ENCODE peak calls at places on chromosomes 13 and 19, in ten cellular contexts. One of them, this sample, is unnamed.

GRCh38 chr19:2561895-2562294 is 86.0 kb downstream of the GADD45B start:
- DNase-seq in PC-9: no peak
- DNase-seq in GM04504: no peak
- DNase-seq in putamen: no peak
- DNase-seq in colonic mucosa: no peak
- DNase-seq in fibroblast of mammary gland: no peak
- DNase-seq in mucosa of descending colon: no peak
- DNase-seq in effector memory CD4-positive, alpha-beta T cell: peak; percentile 31
- DNase-seq in NCI-H748 treated with DMSO at 0.1 percent for 48 hours: no peak
- DNase-seq in activated naive CD4-positive, alpha-beta T cell treated with anti-CD3 and anti-CD28 coated beads, Interleukin-2, amount 10 ng/mL, durations not matched to agents 7 days and 5 days: peak; percentile 88
- DNase-seq in this sample: no peak

GRCh38 chr13:90896022-90896421 is 451.5 kb upstream of the MIR17HG start:
- DNase-seq in putamen: no peak
- DNase-seq in GM04504: no peak
- DNase-seq in mucosa of descending colon: no peak
- DNase-seq in activated naive CD4-positive, alpha-beta T cell treated with anti-CD3 and anti-CD28 coated beads, Interleukin-2, amount 10 ng/mL, durations not matched to agents 7 days and 5 days: no peak
- DNase-seq in fibroblast of mammary gland: no peak
- DNase-seq in PC-9: no peak
- DNase-seq in NCI-H748 treated with DMSO at 0.1 percent for 48 hours: no peak
- DNase-seq in effector memory CD4-positive, alpha-beta T cell: no peak
- DNase-seq in colonic mucosa: no peak
- DNase-seq in this sample: no peak

GRCh38 chr19:14497347-14497921 is 1.5 kb upstream of the GIPC1 start:
- DNase-seq in GM04504: no peak
- DNase-seq in effector memory CD4-positive, alpha-beta T cell: no peak
- DNase-seq in activated naive CD4-positive, alpha-beta T cell treated with anti-CD3 and anti-CD28 coated beads, Interleukin-2, amount 10 ng/mL, durations not matched to agents 7 days and 5 days: no peak
- DNase-seq in putamen: peak; percentile 81
- DNase-seq in colonic mucosa: peak; percentile 83
- DNase-seq in fibroblast of mammary gland: no peak
- DNase-seq in mucosa of descending colon: peak; percentile 78
- DNase-seq in PC-9: peak; percentile 81
- DNase-seq in NCI-H748 treated with DMSO at 0.1 percent for 48 hours: no peak
- DNase-seq in this sample: no peak

GRCh38 chr13:99575376-99575775 is 74.1 kb downstream of the TM9SF2 start:
- DNase-seq in activated naive CD4-positive, alpha-beta T cell treated with anti-CD3 and anti-CD28 coated beads, Interleukin-2, amount 10 ng/mL, durations not matched to agents 7 days and 5 days: no peak
- DNase-seq in PC-9: no peak
- DNase-seq in fibroblast of mammary gland: no peak
- DNase-seq in GM04504: no peak
- DNase-seq in NCI-H748 treated with DMSO at 0.1 percent for 48 hours: no peak
- DNase-seq in colonic mucosa: no peak
- DNase-seq in putamen: no peak
- DNase-seq in effector memory CD4-positive, alpha-beta T cell: no peak
- DNase-seq in mucosa of descending colon: no peak
- DNase-seq in this sample: no peak

GRCh38 chr13:69657676-69658075 is 449.9 kb upstream of the ATXN8OS start:
- DNase-seq in mucosa of descending colon: no peak
- DNase-seq in colonic mucosa: no peak
- DNase-seq in putamen: no peak
- DNase-seq in GM04504: no peak
- DNase-seq in activated naive CD4-positive, alpha-beta T cell treated with anti-CD3 and anti-CD28 coated beads, Interleukin-2, amount 10 ng/mL, durations not matched to agents 7 days and 5 days: no peak
- DNase-seq in NCI-H748 treated with DMSO at 0.1 percent for 48 hours: no peak
- DNase-seq in PC-9: no peak
- DNase-seq in effector memory CD4-positive, alpha-beta T cell: no peak
- DNase-seq in fibroblast of mammary gland: no peak
- DNase-seq in this sample: no peak

GRCh38 chr19:2494447-2495129 is 18.7 kb downstream of the GADD45B start:
- DNase-seq in effector memory CD4-positive, alpha-beta T cell: peak; percentile 64
- DNase-seq in colonic mucosa: peak; percentile 76
- DNase-seq in GM04504: peak; percentile 64
- DNase-seq in putamen: no peak
- DNase-seq in activated naive CD4-positive, alpha-beta T cell treated with anti-CD3 and anti-CD28 coated beads, Interleukin-2, amount 10 ng/mL, durations not matched to agents 7 days and 5 days: peak; percentile 77
- DNase-seq in mucosa of descending colon: peak; percentile 83
- DNase-seq in fibroblast of mammary gland: peak; percentile 77
- DNase-seq in NCI-H748 treated with DMSO at 0.1 percent for 48 hours: no peak
- DNase-seq in PC-9: peak; percentile 50
- DNase-seq in this sample: peak; percentile 48

GRCh38 chr13:114203536-114203935 is 24.5 kb downstream of the CFAP97D2 start:
- DNase-seq in PC-9: no peak
- DNase-seq in mucosa of descending colon: no peak
- DNase-seq in effector memory CD4-positive, alpha-beta T cell: peak; percentile 11
- DNase-seq in putamen: no peak
- DNase-seq in NCI-H748 treated with DMSO at 0.1 percent for 48 hours: no peak
- DNase-seq in activated naive CD4-positive, alpha-beta T cell treated with anti-CD3 and anti-CD28 coated beads, Interleukin-2, amount 10 ng/mL, durations not matched to agents 7 days and 5 days: peak; percentile 36
- DNase-seq in colonic mucosa: no peak
- DNase-seq in fibroblast of mammary gland: no peak
- DNase-seq in GM04504: no peak
- DNase-seq in this sample: peak; percentile 36

GRCh38 chr13:94784066-94784465 is 71.7 kb upstream of the SOX21 start:
- DNase-seq in activated naive CD4-positive, alpha-beta T cell treated with anti-CD3 and anti-CD28 coated beads, Interleukin-2, amount 10 ng/mL, durations not matched to agents 7 days and 5 days: no peak
- DNase-seq in NCI-H748 treated with DMSO at 0.1 percent for 48 hours: no peak
- DNase-seq in colonic mucosa: no peak
- DNase-seq in mucosa of descending colon: no peak
- DNase-seq in GM04504: peak; percentile 0
- DNase-seq in putamen: no peak
- DNase-seq in fibroblast of mammary gland: peak; percentile 17
- DNase-seq in effector memory CD4-positive, alpha-beta T cell: no peak
- DNase-seq in PC-9: no peak
- DNase-seq in this sample: no peak

GRCh38 chr13:107901230-107901629 is 314.1 kb downstream of the LIG4 start:
- DNase-seq in colonic mucosa: no peak
- DNase-seq in GM04504: no peak
- DNase-seq in fibroblast of mammary gland: no peak
- DNase-seq in mucosa of descending colon: no peak
- DNase-seq in NCI-H748 treated with DMSO at 0.1 percent for 48 hours: no peak
- DNase-seq in effector memory CD4-positive, alpha-beta T cell: no peak
- DNase-seq in putamen: no peak
- DNase-seq in PC-9: no peak
- DNase-seq in activated naive CD4-positive, alpha-beta T cell treated with anti-CD3 and anti-CD28 coated beads, Interleukin-2, amount 10 ng/mL, durations not matched to agents 7 days and 5 days: no peak
- DNase-seq in this sample: no peak

GRCh38 chr13:25037057-25037813 is 58.7 kb upstream of the PABPC3 start:
- DNase-seq in mucosa of descending colon: no peak
- DNase-seq in putamen: peak; percentile 65
- DNase-seq in effector memory CD4-positive, alpha-beta T cell: peak; percentile 5
- DNase-seq in fibroblast of mammary gland: peak; percentile 67
- DNase-seq in PC-9: peak; percentile 38
- DNase-seq in activated naive CD4-positive, alpha-beta T cell treated with anti-CD3 and anti-CD28 coated beads, Interleukin-2, amount 10 ng/mL, durations not matched to agents 7 days and 5 days: peak; percentile 70
- DNase-seq in colonic mucosa: peak; percentile 40
- DNase-seq in NCI-H748 treated with DMSO at 0.1 percent for 48 hours: peak; percentile 75
- DNase-seq in GM04504: peak; percentile 25
- DNase-seq in this sample: peak; percentile 18

GRCh38 chr19:18861235-18861634 is 29.5 kb downstream of the UPF1 start:
- DNase-seq in fibroblast of mammary gland: no peak
- DNase-seq in GM04504: no peak
- DNase-seq in NCI-H748 treated with DMSO at 0.1 percent for 48 hours: no peak
- DNase-seq in PC-9: no peak
- DNase-seq in colonic mucosa: peak; percentile 15
- DNase-seq in effector memory CD4-positive, alpha-beta T cell: no peak
- DNase-seq in mucosa of descending colon: no peak
- DNase-seq in putamen: no peak
- DNase-seq in activated naive CD4-positive, alpha-beta T cell treated with anti-CD3 and anti-CD28 coated beads, Interleukin-2, amount 10 ng/mL, durations not matched to agents 7 days and 5 days: no peak
- DNase-seq in this sample: no peak

GRCh38 chr13:79989251-79989661 is 351.7 kb downstream of the SPRY2 start:
- DNase-seq in PC-9: peak; percentile 67
- DNase-seq in putamen: no peak
- DNase-seq in activated naive CD4-positive, alpha-beta T cell treated with anti-CD3 and anti-CD28 coated beads, Interleukin-2, amount 10 ng/mL, durations not matched to agents 7 days and 5 days: no peak
- DNase-seq in fibroblast of mammary gland: peak; percentile 39
- DNase-seq in effector memory CD4-positive, alpha-beta T cell: no peak
- DNase-seq in colonic mucosa: peak; percentile 59
- DNase-seq in GM04504: peak; percentile 41
- DNase-seq in mucosa of descending colon: peak; percentile 35
- DNase-seq in NCI-H748 treated with DMSO at 0.1 percent for 48 hours: no peak
- DNase-seq in this sample: no peak

GRCh38 chr13:50116430-50116973 is 101.3 kb downstream of the KCNRG start:
- DNase-seq in effector memory CD4-positive, alpha-beta T cell: no peak
- DNase-seq in fibroblast of mammary gland: peak; percentile 20
- DNase-seq in putamen: no peak
- DNase-seq in GM04504: no peak
- DNase-seq in mucosa of descending colon: no peak
- DNase-seq in activated naive CD4-positive, alpha-beta T cell treated with anti-CD3 and anti-CD28 coated beads, Interleukin-2, amount 10 ng/mL, durations not matched to agents 7 days and 5 days: no peak
- DNase-seq in colonic mucosa: no peak
- DNase-seq in PC-9: peak; percentile 39
- DNase-seq in NCI-H748 treated with DMSO at 0.1 percent for 48 hours: no peak
- DNase-seq in this sample: no peak

GRCh38 chr13:69683921-69684663 is 423.5 kb upstream of the ATXN8OS start:
- DNase-seq in effector memory CD4-positive, alpha-beta T cell: no peak
- DNase-seq in colonic mucosa: peak; percentile 18
- DNase-seq in mucosa of descending colon: no peak
- DNase-seq in PC-9: no peak
- DNase-seq in putamen: no peak
- DNase-seq in activated naive CD4-positive, alpha-beta T cell treated with anti-CD3 and anti-CD28 coated beads, Interleukin-2, amount 10 ng/mL, durations not matched to agents 7 days and 5 days: no peak
- DNase-seq in NCI-H748 treated with DMSO at 0.1 percent for 48 hours: no peak
- DNase-seq in fibroblast of mammary gland: no peak
- DNase-seq in GM04504: no peak
- DNase-seq in this sample: no peak

GRCh38 chr13:113905018-113905417 is 41.1 kb upstream of the GAS6 start:
- DNase-seq in activated naive CD4-positive, alpha-beta T cell treated with anti-CD3 and anti-CD28 coated beads, Interleukin-2, amount 10 ng/mL, durations not matched to agents 7 days and 5 days: no peak
- DNase-seq in mucosa of descending colon: no peak
- DNase-seq in PC-9: no peak
- DNase-seq in effector memory CD4-positive, alpha-beta T cell: no peak
- DNase-seq in putamen: no peak
- DNase-seq in NCI-H748 treated with DMSO at 0.1 percent for 48 hours: no peak
- DNase-seq in colonic mucosa: no peak
- DNase-seq in fibroblast of mammary gland: no peak
- DNase-seq in GM04504: no peak
- DNase-seq in this sample: no peak

GRCh38 chr13:101098873-101099272 is 317.4 kb downstream of the NALCN start:
- DNase-seq in colonic mucosa: no peak
- DNase-seq in GM04504: no peak
- DNase-seq in effector memory CD4-positive, alpha-beta T cell: no peak
- DNase-seq in activated naive CD4-positive, alpha-beta T cell treated with anti-CD3 and anti-CD28 coated beads, Interleukin-2, amount 10 ng/mL, durations not matched to agents 7 days and 5 days: no peak
- DNase-seq in PC-9: no peak
- DNase-seq in NCI-H748 treated with DMSO at 0.1 percent for 48 hours: no peak
- DNase-seq in fibroblast of mammary gland: no peak
- DNase-seq in mucosa of descending colon: no peak
- DNase-seq in putamen: no peak
- DNase-seq in this sample: no peak

GRCh38 chr19:36112678-36113077 is 1.7 kb downstream of the OVOL3 start:
- DNase-seq in colonic mucosa: no peak
- DNase-seq in NCI-H748 treated with DMSO at 0.1 percent for 48 hours: no peak
- DNase-seq in activated naive CD4-positive, alpha-beta T cell treated with anti-CD3 and anti-CD28 coated beads, Interleukin-2, amount 10 ng/mL, durations not matched to agents 7 days and 5 days: no peak
- DNase-seq in GM04504: no peak
- DNase-seq in putamen: no peak
- DNase-seq in fibroblast of mammary gland: no peak
- DNase-seq in PC-9: no peak
- DNase-seq in mucosa of descending colon: no peak
- DNase-seq in effector memory CD4-positive, alpha-beta T cell: no peak
- DNase-seq in this sample: no peak

This sample was measured in T-helper 1 cell.